ENCODE peak calls at places on chromosomes 16 and 17, in ten cellular contexts. One of them, this sample, is unnamed.

GRCh38 chr17:46013502-46014165 is 14.6 kb downstream of the STH start:
- DNase-seq in putamen: peak; percentile 62
- DNase-seq in activated naive CD4-positive, alpha-beta T cell: no peak
- DNase-seq in posterior cingulate gyrus: no peak
- DNase-seq in effector CD4-positive, alpha-beta T cell: no peak
- DNase-seq in endothelial cell: no peak
- DNase-seq in NCI-H1092: peak; percentile 34
- DNase-seq in T1000: no peak
- DNase-seq in activated CD4-positive, alpha-beta T cell treated with anti-CD3 and anti-CD28 coated beads, Interleukin-2, amount 50 U/mL, for 1 hour: no peak
- DNase-seq in M059J: peak; percentile 20
- DNase-seq in this sample: no peak

GRCh38 chr17:75152971-75153853 is 1.1 kb downstream of the JPT1 start:
- DNase-seq in putamen: no peak
- DNase-seq in activated naive CD4-positive, alpha-beta T cell: no peak
- DNase-seq in posterior cingulate gyrus: no peak
- DNase-seq in effector CD4-positive, alpha-beta T cell: no peak
- DNase-seq in endothelial cell: peak; percentile 21
- DNase-seq in NCI-H1092: peak; percentile 19
- DNase-seq in T1000: no peak
- DNase-seq in activated CD4-positive, alpha-beta T cell treated with anti-CD3 and anti-CD28 coated beads, Interleukin-2, amount 50 U/mL, for 1 hour: peak; percentile 7
- DNase-seq in M059J: peak; percentile 59
- DNase-seq in this sample: peak; percentile 63

GRCh38 chr16:5215911-5216310 is 118.3 kb upstream of the EEF2KMT start:
- DNase-seq in putamen: peak; percentile 11
- DNase-seq in activated naive CD4-positive, alpha-beta T cell: no peak
- DNase-seq in posterior cingulate gyrus: no peak
- DNase-seq in effector CD4-positive, alpha-beta T cell: no peak
- DNase-seq in endothelial cell: no peak
- DNase-seq in NCI-H1092: no peak
- DNase-seq in T1000: no peak
- DNase-seq in activated CD4-positive, alpha-beta T cell treated with anti-CD3 and anti-CD28 coated beads, Interleukin-2, amount 50 U/mL, for 1 hour: no peak
- DNase-seq in M059J: peak; percentile 25
- DNase-seq in this sample: no peak

GRCh38 chr16:70665806-70666735 is 19.7 kb downstream of the IL34 start:
- DNase-seq in putamen: no peak
- DNase-seq in activated naive CD4-positive, alpha-beta T cell: no peak
- DNase-seq in posterior cingulate gyrus: no peak
- DNase-seq in effector CD4-positive, alpha-beta T cell: no peak
- DNase-seq in endothelial cell: no peak
- DNase-seq in NCI-H1092: no peak
- DNase-seq in T1000: no peak
- DNase-seq in activated CD4-positive, alpha-beta T cell treated with anti-CD3 and anti-CD28 coated beads, Interleukin-2, amount 50 U/mL, for 1 hour: no peak
- DNase-seq in M059J: no peak
- DNase-seq in this sample: no peak

GRCh38 chr17:81650951-81651350 is 5.4 kb downstream of the PDE6G start:
- DNase-seq in putamen: no peak
- DNase-seq in activated naive CD4-positive, alpha-beta T cell: no peak
- DNase-seq in posterior cingulate gyrus: no peak
- DNase-seq in effector CD4-positive, alpha-beta T cell: no peak
- DNase-seq in endothelial cell: no peak
- DNase-seq in NCI-H1092: no peak
- DNase-seq in T1000: no peak
- DNase-seq in activated CD4-positive, alpha-beta T cell treated with anti-CD3 and anti-CD28 coated beads, Interleukin-2, amount 50 U/mL, for 1 hour: no peak
- DNase-seq in M059J: no peak
- DNase-seq in this sample: no peak

GRCh38 chr16:27448531-27449433 is 46.8 kb downstream of the IL21R start:
- DNase-seq in putamen: no peak
- DNase-seq in activated naive CD4-positive, alpha-beta T cell: no peak
- DNase-seq in posterior cingulate gyrus: no peak
- DNase-seq in effector CD4-positive, alpha-beta T cell: no peak
- DNase-seq in endothelial cell: no peak
- DNase-seq in NCI-H1092: peak; percentile 87
- DNase-seq in T1000: no peak
- DNase-seq in activated CD4-positive, alpha-beta T cell treated with anti-CD3 and anti-CD28 coated beads, Interleukin-2, amount 50 U/mL, for 1 hour: no peak
- DNase-seq in M059J: no peak
- DNase-seq in this sample: no peak

GRCh38 chr17:80145076-80146075 is 1.6 kb downstream of the EIF4A3 start:
- DNase-seq in putamen: no peak
- DNase-seq in activated naive CD4-positive, alpha-beta T cell: no peak
- DNase-seq in posterior cingulate gyrus: no peak
- DNase-seq in effector CD4-positive, alpha-beta T cell: no peak
- DNase-seq in endothelial cell: no peak
- DNase-seq in NCI-H1092: no peak
- DNase-seq in T1000: no peak
- DNase-seq in activated CD4-positive, alpha-beta T cell treated with anti-CD3 and anti-CD28 coated beads, Interleukin-2, amount 50 U/mL, for 1 hour: no peak
- DNase-seq in M059J: peak; percentile 7
- DNase-seq in this sample: no peak

GRCh38 chr16:29714396-29714795 is 31.4 kb downstream of the C16orf54 start:
- DNase-seq in putamen: no peak
- DNase-seq in activated naive CD4-positive, alpha-beta T cell: no peak
- DNase-seq in posterior cingulate gyrus: no peak
- DNase-seq in effector CD4-positive, alpha-beta T cell: no peak
- DNase-seq in endothelial cell: no peak
- DNase-seq in NCI-H1092: no peak
- DNase-seq in T1000: no peak
- DNase-seq in activated CD4-positive, alpha-beta T cell treated with anti-CD3 and anti-CD28 coated beads, Interleukin-2, amount 50 U/mL, for 1 hour: no peak
- DNase-seq in M059J: no peak
- DNase-seq in this sample: no peak

GRCh38 chr17:82583720-82584234 is 64.2 kb downstream of the FOXK2 start:
- DNase-seq in putamen: peak; percentile 82
- DNase-seq in activated naive CD4-positive, alpha-beta T cell: no peak
- DNase-seq in posterior cingulate gyrus: no peak
- DNase-seq in effector CD4-positive, alpha-beta T cell: no peak
- DNase-seq in endothelial cell: no peak
- DNase-seq in NCI-H1092: no peak
- DNase-seq in T1000: no peak
- DNase-seq in activated CD4-positive, alpha-beta T cell treated with anti-CD3 and anti-CD28 coated beads, Interleukin-2, amount 50 U/mL, for 1 hour: no peak
- DNase-seq in M059J: no peak
- DNase-seq in this sample: peak; percentile 43